ENCODE peak calls at places on chromosomes 3 and 15, in four cellular contexts. N is endothelial cell, P is A549, E is kidney. X is an unnamed sample.

GRCh38 chr15:68363353-68363752 is 68.6 kb downstream of the ITGA11 start:
- DNase-seq in N (no peak), P (peak; percentile 35), E (no peak), X (no peak)

GRCh38 chr15:89781055-89781454 is 4.9 kb downstream of the MESP2 start:
- DNase-seq in N (no peak), P (peak; percentile 36), E (no peak), X (peak; percentile 42)

GRCh38 chr3:134338201-134338512 is 36.1 kb downstream of the AMOTL2 start:
- DNase-seq in N (no peak), P (no peak), E (no peak), X (no peak)

GRCh38 chr15:40762919-40763800 is 708 bp upstream of the GCHFR start:
- DNase-seq in N (peak; percentile 28), P (peak; percentile 41), E (peak; percentile 89), X (peak; percentile 63)

GRCh38 chr15:72846027-72846426 is 62.5 kb upstream of the ADPGK start:
- DNase-seq in N (no peak), P (no peak), E (no peak), X (no peak)

GRCh38 chr3:81218023-81218422 is 543.4 kb downstream of the GBE1 start:
- DNase-seq in N (peak; percentile 11), P (peak; percentile 19), E (no peak), X (no peak)

GRCh38 chr3:71323558-71323957 is 260.0 kb downstream of the FOXP1 start:
- DNase-seq in N (no peak), P (no peak), E (no peak), X (no peak)

GRCh38 chr3:150146891-150147761 is 176.4 kb upstream of the PFN2 start:
- DNase-seq in N (no peak), P (no peak), E (peak; percentile 74), X (peak; percentile 35)

GRCh38 chr15:22257047-22257667 is 176.8 kb downstream of the OR4M2 start:
- DNase-seq in N (no peak), P (peak; percentile 92), E (no peak), X (no peak)

GRCh38 chr15:71775857-71776256 is 34.5 kb upstream of the NR2E3 start:
- DNase-seq in N (no peak), P (no peak), E (no peak), X (no peak)

GRCh38 chr3:48069339-48069738 is 53.1 kb upstream of the MAP4 start:
- DNase-seq in N (no peak), P (no peak), E (no peak), X (no peak)

GRCh38 chr3:10744098-10744465 is 71.9 kb upstream of the SLC6A11 start:
- DNase-seq in N (peak; percentile 37), P (peak; percentile 26), E (no peak), X (peak; percentile 53)

GRCh38 chr3:171365489-171365888 is 94.7 kb downstream of the TNIK start:
- DNase-seq in N (no peak), P (no peak), E (no peak), X (no peak)

GRCh38 chr3:119329551-119329950 is 35.4 kb downstream of the ARHGAP31 start:
- DNase-seq in N (no peak), P (no peak), E (no peak), X (no peak)

GRCh38 chr3:47577583-47578118 is 1.0 kb downstream of the CSPG5 start:
- DNase-seq in N (peak; percentile 15), P (peak; percentile 16), E (peak; percentile 76), X (no peak)

GRCh38 chr3:58383904-58384303 is 49.7 kb downstream of the PDHB start:
- DNase-seq in N (no peak), P (peak; percentile 15), E (no peak), X (no peak)

GRCh38 chr15:70045045-70045444 is 52.7 kb downstream of the TLE3 start:
- DNase-seq in N (no peak), P (no peak), E (no peak), X (no peak)

GRCh38 chr3:160564205-160564922 is 1.0 kb downstream of the KPNA4 start:
- DNase-seq in N (peak; percentile 37), P (peak; percentile 12), E (peak; percentile 80), X (peak; percentile 10)

GRCh38 chr3:90015688-90016356 is 908.4 kb downstream of the EPHA3 start:
- DNase-seq in N (no peak), P (no peak), E (no peak), X (no peak)

GRCh38 chr3:18008706-18009363 is 266.4 kb upstream of the TBC1D5 start:
- DNase-seq in N (no peak), P (no peak), E (no peak), X (no peak)

GRCh38 chr3:157445897-157446296 is 9.2 kb downstream of the PTX3 start:
- DNase-seq in N (no peak), P (no peak), E (no peak), X (no peak)

GRCh38 chr3:61667417-61668213 is 106.2 kb downstream of the PTPRG start:
- DNase-seq in N (no peak), P (no peak), E (no peak), X (no peak)

GRCh38 chr3:55409802-55410201 is 77.3 kb downstream of the WNT5A start:
- DNase-seq in N (no peak), P (no peak), E (no peak), X (no peak)

GRCh38 chr15:59237854-59238252 is 31.2 kb downstream of the LDHAL6B start:
- DNase-seq in N (no peak), P (peak; percentile 58), E (no peak), X (no peak)

GRCh38 chr3:29525254-29525881 is 244.5 kb downstream of the RBMS3 start:
- DNase-seq in N (no peak), P (peak; percentile 61), E (peak; percentile 74), X (no peak)

DNA sequence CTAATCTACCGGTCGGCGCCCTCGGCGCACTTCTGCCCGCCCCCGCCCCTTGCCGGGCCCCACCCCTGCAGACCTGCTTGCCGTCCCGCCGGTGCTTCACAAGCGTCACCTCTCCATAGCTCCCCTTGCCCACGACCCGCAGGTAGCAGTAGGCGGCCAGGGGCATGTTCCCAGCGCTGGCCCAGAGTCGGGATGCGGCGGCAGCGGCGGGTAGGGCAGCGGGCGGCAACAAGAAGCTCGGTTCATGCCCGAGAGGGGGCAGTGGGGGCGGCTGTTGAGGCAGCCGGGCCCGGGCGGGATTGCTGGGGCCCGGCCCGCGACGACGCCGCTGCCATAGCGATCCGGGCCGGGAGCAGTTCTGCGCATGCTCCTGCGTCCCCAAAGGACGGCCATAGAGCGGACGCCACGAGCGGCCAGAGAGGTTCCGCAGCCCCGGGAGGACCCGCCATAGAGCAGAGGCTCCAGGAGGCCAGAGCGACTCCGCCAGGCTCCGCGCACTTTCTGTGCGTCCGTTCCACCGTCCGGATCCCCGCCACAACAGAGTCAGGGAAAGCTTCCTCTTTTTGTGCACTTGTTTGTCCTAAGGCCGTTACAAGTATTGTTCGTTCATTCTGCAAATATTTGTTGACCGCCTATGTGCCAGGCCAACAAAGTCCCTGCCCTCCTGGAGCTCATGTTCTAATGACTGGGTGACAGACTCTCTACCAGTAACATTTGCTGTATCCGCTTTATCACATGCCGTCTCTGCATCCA is at the start of gene NEK4:
- DNase-seq in N (peak; percentile 89), P (peak; percentile 86), E (peak; percentile 98), X (peak; percentile 92)
- TF ChIP-seq CTCF in N (no peak), P (no peak), E (no peak), X (no peak)

GRCh38 chr15:96353931-96354730 is 23.6 kb downstream of the NR2F2 start:
- DNase-seq in N (peak; percentile 72), P (no peak), E (peak; percentile 90), X (no peak)
- TF ChIP-seq CTCF in N (peak; percentile 52), P (peak; percentile 76), E (peak; percentile 23), X (no peak)

DNA sequence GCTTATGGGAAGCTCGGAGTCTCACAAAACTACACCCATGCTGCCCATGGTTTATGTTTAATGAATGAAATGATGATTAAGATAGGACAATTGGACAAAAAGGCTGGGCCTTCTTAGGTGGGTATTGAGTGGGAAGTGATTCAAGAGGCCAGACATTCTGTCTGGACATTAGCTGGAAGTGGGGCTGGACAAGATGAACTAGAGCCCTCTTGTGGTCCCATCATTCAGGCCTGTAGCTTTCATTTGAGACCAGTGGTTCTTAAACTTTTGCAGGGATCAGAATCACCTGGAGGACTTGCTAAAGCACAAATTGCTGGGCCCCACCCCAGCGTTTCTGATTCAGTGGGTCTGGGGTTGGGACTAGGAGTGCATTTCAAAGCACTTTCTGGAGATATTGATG is 290.4 kb upstream of the CTDSPL start:
- DNase-seq in N (no peak), P (peak; percentile 7), E (no peak), X (no peak)
- TF ChIP-seq CTCF in N (no peak), P (no peak), E (no peak), X (no peak)

DNA sequence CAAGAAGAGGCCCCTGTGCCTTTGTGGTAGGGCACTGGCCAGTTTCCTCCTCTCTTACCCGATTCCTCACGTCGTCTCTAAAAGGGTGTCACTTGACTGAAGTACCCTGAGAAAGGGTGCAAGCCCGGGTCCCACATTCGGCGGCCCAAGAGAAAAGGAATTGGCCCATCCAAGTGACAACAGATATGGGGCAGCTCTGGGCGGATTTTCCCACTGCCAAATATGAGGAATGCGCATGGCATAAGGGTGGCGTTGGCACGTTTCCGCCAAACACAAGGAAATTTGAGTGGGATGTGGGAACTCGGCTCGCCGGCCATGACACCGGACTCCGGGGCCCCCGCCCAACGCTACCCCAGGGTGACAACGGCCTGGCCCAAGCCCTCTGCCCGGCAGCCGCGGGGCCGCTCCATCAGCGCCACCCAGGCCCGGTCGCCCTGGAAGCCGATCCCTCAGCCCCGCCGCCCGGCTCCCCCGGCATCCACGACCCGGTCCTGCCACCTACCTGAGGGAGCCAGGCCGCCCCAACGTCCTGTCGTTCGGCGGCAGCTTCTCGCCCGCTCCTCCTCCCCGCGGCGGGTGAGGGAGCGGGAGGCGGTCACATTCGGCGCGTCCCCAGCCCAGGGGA is 494 bp downstream of the RAF1 start:
- DNase-seq in N (peak; percentile 54), P (peak; percentile 17), E (peak; percentile 87), X (peak; percentile 41)
- TF ChIP-seq CTCF in N (no peak), P (no peak), E (no peak), X (no peak)

GRCh38 chr15:100007609-100008008 is 274.4 kb upstream of the LYSMD4 start:
- DNase-seq in N (no peak), P (no peak), E (no peak), X (no peak)

GRCh38 chr15:100008258-100008657 is 275.0 kb upstream of the LYSMD4 start:
- DNase-seq in N (no peak), P (no peak), E (no peak), X (no peak)

GRCh38 chr15:100005013-100005412 is 271.8 kb upstream of the LYSMD4 start:
- DNase-seq in N (no peak), P (no peak), E (no peak), X (no peak)

GRCh38 chr15:100002787-100003536 is 269.7 kb upstream of the LYSMD4 start:
- DNase-seq in N (no peak), P (no peak), E (no peak), X (no peak)

DNA sequence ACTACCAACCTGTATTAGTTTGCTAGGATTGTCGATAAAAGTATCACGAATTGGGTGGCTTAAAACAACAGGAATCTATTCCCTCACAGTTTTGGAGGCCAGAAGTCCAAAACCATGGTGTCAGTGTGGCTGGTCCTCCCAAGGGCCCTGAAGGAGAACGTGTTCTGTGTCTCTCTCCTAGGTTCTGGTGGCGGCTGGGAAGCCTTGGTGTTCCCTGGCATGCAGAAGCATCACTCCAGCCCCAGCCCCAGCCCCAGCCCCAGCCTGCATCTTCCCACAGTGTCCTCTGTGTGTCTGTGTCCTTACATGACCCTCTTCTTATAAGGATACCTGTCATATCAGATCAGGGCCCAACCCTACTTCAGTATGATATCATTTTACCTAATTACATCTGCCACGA is 272.5 kb upstream of the LYSMD4 start:
- DNase-seq in N (no peak), P (no peak), E (no peak), X (no peak)
- TF ChIP-seq CTCF in N (no peak), P (no peak), E (no peak), X (no peak)

X was measured in activated CD8-positive, alpha-beta T cell treated with anti-CD3 and anti-CD28 coated beads for 36 hours.